ENCODE peak calls at places on chromosomes 2 and 18, in nine cellular contexts. I, Q, J, T, E, X, R, B and F are unnamed samples.

GRCh38 chr2:234691968-234692955 is 195.4 kb upstream of the ARL4C start:
- DNase-seq in I (no peak), Q (no peak), J (no peak), T (no peak), E (no peak), X (no peak), R (no peak), B (no peak), F (no peak)

GRCh38 chr2:232444409-232445148 is 11.4 kb upstream of the ALPI start:
- DNase-seq in I (peak; percentile 60), Q (peak; percentile 65), J (peak; percentile 83), T (no peak), E (peak; percentile 50), X (peak; percentile 69), R (no peak), B (peak; percentile 75), F (peak; percentile 85)

GRCh38 chr2:202072737-202073396 is at the start of gene KIAA2012:
- DNase-seq in I (no peak), Q (no peak), J (no peak), T (no peak), E (peak; percentile 56), X (no peak), R (no peak), B (no peak), F (no peak)

GRCh38 chr2:209940923-209941322 is 61.5 kb upstream of the RPE start:
- DNase-seq in I (no peak), Q (no peak), J (no peak), T (no peak), E (no peak), X (no peak), R (no peak), B (no peak), F (no peak)

GRCh38 chr2:235021752-235022151 is 69.9 kb downstream of the SH3BP4 start:
- DNase-seq in I (no peak), Q (no peak), J (no peak), T (no peak), E (no peak), X (peak; percentile 96), R (peak; percentile 15), B (no peak), F (no peak)

GRCh38 chr2:39403311-39403710 is 33.8 kb downstream of the MAP4K3 start:
- DNase-seq in I (no peak), Q (no peak), J (no peak), T (no peak), E (no peak), X (no peak), R (no peak), B (no peak), F (peak; percentile 11)

GRCh38 chr18:13428319-13428718 is 209.8 kb downstream of the LDLRAD4 start:
- DNase-seq in I (peak; percentile 13), Q (no peak), J (no peak), T (no peak), E (no peak), X (no peak), R (no peak), B (no peak), F (no peak)

GRCh38 chr2:20812779-20813178 is 10.1 kb downstream of the LDAH start:
- DNase-seq in I (no peak), Q (no peak), J (no peak), T (no peak), E (no peak), X (no peak), R (no peak), B (no peak), F (no peak)

GRCh38 chr2:188978291-188979081 is 4.3 kb downstream of the COL3A1 start:
- DNase-seq in I (no peak), Q (no peak), J (no peak), T (no peak), E (peak; percentile 62), X (peak; percentile 76), R (peak; percentile 54), B (peak; percentile 29), F (peak; percentile 3)

GRCh38 chr18:41499345-41499744 is 455.7 kb upstream of the PIK3C3 start:
- DNase-seq in I (no peak), Q (no peak), J (no peak), T (no peak), E (no peak), X (no peak), R (no peak), B (no peak), F (no peak)

GRCh38 chr2:188607501-188607900 is 315.8 kb downstream of the GULP1 start:
- DNase-seq in I (no peak), Q (no peak), J (no peak), T (no peak), E (no peak), X (no peak), R (no peak), B (no peak), F (no peak)

GRCh38 chr2:11370377-11371098 is 26.1 kb upstream of the ROCK2 start:
- DNase-seq in I (no peak), Q (no peak), J (no peak), T (no peak), E (no peak), X (peak; percentile 30), R (no peak), B (no peak), F (no peak)

GRCh38 chr2:238093181-238094140 is 6.7 kb upstream of the ESPNL start:
- DNase-seq in I (peak; percentile 55), Q (no peak), J (peak; percentile 67), T (no peak), E (no peak), X (no peak), R (no peak), B (peak; percentile 17), F (no peak)

GRCh38 chr2:1170711-1171110 is 220.1 kb downstream of the SNTG2 start:
- DNase-seq in I (no peak), Q (no peak), J (no peak), T (no peak), E (no peak), X (no peak), R (no peak), B (no peak), F (no peak)

GRCh38 chr2:99754215-99754614 is 264.4 kb upstream of the REV1 start:
- DNase-seq in I (no peak), Q (no peak), J (no peak), T (no peak), E (no peak), X (no peak), R (peak; percentile 19), B (no peak), F (no peak)

GRCh38 chr18:31943895-31944816 is 1.2 kb upstream of the TRAPPC8 start:
- DNase-seq in I (no peak), Q (no peak), J (no peak), T (no peak), E (no peak), X (no peak), R (no peak), B (no peak), F (peak; percentile 9)

DNA sequence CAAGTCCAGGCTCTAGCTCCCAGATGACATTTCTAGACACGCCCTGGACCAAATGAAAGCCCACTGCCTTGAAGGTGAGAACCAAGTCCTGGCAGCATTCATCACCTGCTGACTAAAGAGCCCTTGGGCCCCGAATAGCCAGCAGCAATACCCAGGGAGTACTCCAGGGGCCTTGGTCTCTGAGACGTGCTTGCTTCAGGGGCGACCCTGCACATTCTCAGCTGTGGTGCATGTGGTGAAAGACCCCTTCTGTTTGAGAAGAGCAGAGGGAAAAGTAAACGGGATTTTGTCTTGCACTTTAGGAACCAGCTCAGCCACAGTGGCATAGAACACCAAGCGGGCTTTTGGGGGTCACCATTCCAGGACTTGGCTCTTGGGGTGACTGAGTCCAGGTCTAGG is 260.5 kb upstream of the MYT1L start:
- DNase-seq in I (no peak), Q (no peak), J (no peak), T (no peak), E (no peak), X (no peak), R (no peak), B (no peak), F (no peak)
- TF ChIP-seq CTCF in I (no peak), Q (no peak), J (no peak), T (no peak), E (no peak), X (no peak), R (no peak), B (no peak), F (no peak)

DNA sequence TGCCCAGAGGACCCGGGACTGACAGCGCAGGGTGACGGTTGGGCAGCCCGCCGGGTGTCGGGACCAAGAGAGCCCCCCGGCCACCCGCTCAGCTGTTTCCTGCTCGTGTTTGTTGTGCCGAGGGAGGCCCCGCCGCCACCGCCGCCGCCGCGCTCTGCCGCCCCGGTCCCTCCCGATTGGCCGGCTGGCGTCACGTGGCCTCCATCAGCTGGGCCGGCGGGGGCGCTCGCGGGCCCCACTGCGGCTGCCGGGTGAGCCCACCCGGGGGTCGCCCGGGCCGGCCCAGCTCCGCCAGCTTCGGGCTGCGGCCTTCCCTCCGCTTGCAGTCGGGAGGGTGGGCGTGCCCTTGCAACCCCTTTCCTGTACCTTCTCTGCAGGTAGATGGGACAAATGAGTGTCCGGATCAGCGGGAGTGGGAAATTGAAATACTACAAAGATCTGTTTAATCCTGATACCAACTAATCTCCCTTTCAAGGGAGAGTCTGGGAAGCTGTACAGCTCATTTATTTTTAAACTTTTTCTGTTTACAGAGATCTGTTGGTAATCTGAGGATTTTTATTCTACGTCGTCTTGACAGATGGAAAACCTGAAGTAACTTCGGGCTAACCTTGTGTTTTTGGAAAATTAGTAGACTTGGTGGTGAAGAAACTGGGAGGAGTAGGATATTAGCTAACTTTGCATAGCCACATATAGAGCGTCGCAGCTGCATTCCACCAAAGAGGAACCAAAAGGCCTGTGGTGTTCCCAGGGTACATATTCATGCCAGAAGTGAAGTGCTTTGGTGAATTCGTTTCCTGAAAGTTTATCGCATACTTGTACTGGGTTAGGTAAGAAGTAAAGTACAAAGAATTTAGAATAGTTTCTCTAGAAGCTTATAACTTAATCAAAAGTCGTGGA is 1.2 kb downstream of the YPEL5 start:
- DNase-seq in I (peak; percentile 88), Q (peak; percentile 78), J (peak; percentile 95), T (peak; percentile 85), E (peak; percentile 91), X (peak; percentile 30), R (peak; percentile 14), B (peak; percentile 86), F (peak; percentile 83)
- TF ChIP-seq CTCF in I (peak; percentile 45), Q (peak; percentile 55), J (peak; percentile 52), T (no peak), E (peak; percentile 53), X (peak; percentile 81), R (peak; percentile 27), B (peak; percentile 52), F (peak; percentile 60)

GRCh38 chr2:156110890-156111289 is 221.6 kb downstream of the NR4A2 start:
- DNase-seq in I (no peak), Q (no peak), J (no peak), T (no peak), E (peak; percentile 56), X (no peak), R (no peak), B (peak; percentile 31), F (peak; percentile 46)
- TF ChIP-seq CTCF in I (no peak), Q (no peak), J (no peak), T (no peak), E (peak; percentile 45), X (no peak), R (no peak), B (peak; percentile 43), F (no peak)

DNA sequence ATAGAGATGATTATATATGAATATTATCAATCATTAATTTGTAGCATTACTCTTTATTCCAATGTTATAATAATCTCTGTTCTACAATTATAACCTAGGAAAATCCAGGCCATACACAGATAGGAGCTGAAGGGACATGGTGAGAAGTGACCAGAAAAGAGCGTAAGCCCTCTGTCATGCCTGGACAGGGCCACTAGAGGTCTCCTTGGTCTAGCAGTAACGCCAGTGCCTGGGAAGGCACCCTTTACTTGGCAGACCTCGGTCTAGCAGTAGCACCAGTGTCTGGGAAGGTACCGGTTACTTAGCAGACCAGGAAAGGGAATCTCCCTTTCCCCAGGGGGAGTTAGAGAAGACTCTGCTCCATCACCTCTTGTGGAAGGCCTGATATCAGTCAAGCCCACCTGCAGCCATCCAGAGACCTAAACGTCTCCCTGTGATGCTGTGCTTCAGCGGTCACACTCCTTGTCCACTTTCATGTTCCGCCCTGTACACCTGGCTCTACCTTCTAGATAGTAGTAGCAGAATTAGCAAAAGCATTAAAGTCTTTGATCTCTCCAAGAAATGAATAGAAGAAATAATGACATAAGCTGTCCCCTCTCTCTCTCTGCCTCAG is 447.5 kb upstream of the FSIP2 start:
- DNase-seq in I (no peak), Q (peak; percentile 51), J (no peak), T (no peak), E (peak; percentile 82), X (peak; percentile 9), R (no peak), B (peak; percentile 6), F (peak; percentile 43)
- TF ChIP-seq CTCF in I (peak; percentile 10), Q (peak; percentile 79), J (peak; percentile 43), T (no peak), E (peak; percentile 77), X (peak; percentile 48), R (peak; percentile 12), B (peak; percentile 53), F (peak; percentile 51)